ENCODE peak calls at places on chromosomes 12 and 14, in six cellular contexts. D is T47D, N is K562, W is HepG2, X is SK-N-SH, H is HCT116. J is an unnamed sample.
A peak's percentile ranks its signal among the peaks of the same experiment; 100 is the strongest.

GRCh38 chr14:91228112-91229004 is 16.1 kb downstream of the GPR68 start:
- DNase-seq in D (no peak), N (peak; percentile 45), W (no peak), X (no peak), H (no peak), J (no peak)

GRCh38 chr12:120538281-120539156 is 4.4 kb downstream of the RNF10 start:
- DNase-seq in D (peak; percentile 65), N (no peak), W (peak; percentile 73), X (peak; percentile 26), H (no peak), J (no peak)

GRCh38 chr12:83123039-83123438 is 436.3 kb downstream of the TMTC2 start:
- DNase-seq in D (no peak), N (no peak), W (no peak), X (no peak), H (no peak), J (no peak)

GRCh38 chr12:6852651-6853354 is 853 bp downstream of the USP5 start:
- DNase-seq in D (peak; percentile 39), N (peak; percentile 59), W (peak; percentile 35), X (peak; percentile 65), H (no peak), J (no peak)

GRCh38 chr12:14959126-14959440 is 2.3 kb downstream of the ARHGDIB start:
- DNase-seq in D (no peak), N (no peak), W (no peak), X (no peak), H (no peak), J (no peak)

GRCh38 chr12:89278169-89278568 is 74.1 kb downstream of the DUSP6 start:
- DNase-seq in D (no peak), N (no peak), W (no peak), X (no peak), H (no peak), J (no peak)

GRCh38 chr14:23568021-23568599 is 519 bp upstream of the AP1G2 start:
- DNase-seq in D (no peak), N (no peak), W (no peak), X (no peak), H (no peak), J (no peak)

GRCh38 chr12:57586128-57586527 is 4.9 kb upstream of the PIP4K2C start:
- DNase-seq in D (no peak), N (no peak), W (no peak), X (no peak), H (no peak), J (no peak)

GRCh38 chr12:95248604-95249355 is 31.2 kb downstream of the VEZT start:
- DNase-seq in D (no peak), N (no peak), W (no peak), X (peak; percentile 46), H (no peak), J (no peak)

GRCh38 chr12:1927751-1928351 is 9.4 kb upstream of the CACNA2D4 start:
- DNase-seq in D (no peak), N (no peak), W (no peak), X (peak; percentile 23), H (no peak), J (peak; percentile 40)

GRCh38 chr14:68145036-68145435 is 325.5 kb downstream of the RAD51B start:
- DNase-seq in D (peak; percentile 68), N (no peak), W (no peak), X (no peak), H (no peak), J (no peak)

GRCh38 chr12:93813972-93814821 is 137.0 kb downstream of the CRADD start:
- DNase-seq in D (peak; percentile 29), N (no peak), W (peak; percentile 43), X (no peak), H (no peak), J (no peak)

GRCh38 chr14:104423715-104424405 is 155.7 kb upstream of the C14orf180 start:
- DNase-seq in D (no peak), N (no peak), W (no peak), X (peak; percentile 34), H (no peak), J (peak; percentile 41)

GRCh38 chr12:52005903-52006703 is 643 bp upstream of the TAMALIN start:
- DNase-seq in D (no peak), N (no peak), W (no peak), X (no peak), H (no peak), J (no peak)

GRCh38 chr12:5967645-5968415 is 22.8 kb upstream of the ANO2 start:
- DNase-seq in D (no peak), N (no peak), W (no peak), X (no peak), H (no peak), J (no peak)

GRCh38 chr12:51621155-51621922 is 30.3 kb downstream of the SCN8A start:
- DNase-seq in D (no peak), N (no peak), W (no peak), X (no peak), H (no peak), J (no peak)

GRCh38 chr12:20549115-20549719 is 145.9 kb upstream of the SLCO1C1 start:
- DNase-seq in D (peak; percentile 54), N (no peak), W (peak; percentile 4), X (peak; percentile 75), H (peak; percentile 34), J (no peak)

GRCh38 chr14:51095854-51096823 is 1.2 kb upstream of the TRIM9 start:
- DNase-seq in D (no peak), N (no peak), W (no peak), X (peak; percentile 31), H (no peak), J (no peak)

DNA sequence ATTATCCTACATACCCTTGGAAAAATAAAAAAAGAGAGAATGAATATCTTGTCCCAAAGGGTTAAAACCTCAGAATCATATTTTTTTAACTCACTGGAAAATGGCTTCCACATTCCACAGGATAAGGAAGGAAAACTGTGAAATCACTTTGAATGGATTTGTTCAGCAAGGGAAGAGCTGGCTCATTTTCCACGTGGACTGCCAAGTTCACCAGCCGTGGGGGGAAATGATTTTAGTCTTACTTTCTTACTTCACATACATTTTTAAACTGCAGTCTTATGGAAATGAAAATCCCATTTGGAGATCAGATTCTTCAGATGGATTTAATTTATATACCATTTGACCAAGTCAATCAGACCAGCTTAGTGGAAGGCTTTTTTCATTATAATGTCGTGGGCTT is 29.9 kb upstream of the AEBP2 start:
- DNase-seq in D (no peak), N (no peak), W (no peak), X (no peak), H (no peak), J (no peak)
- TF ChIP-seq JUND in D (no peak), N (no peak), W (no peak), X (no peak), H (no peak), J (no peak)

GRCh38 chr12:130819248-130819576 is 19.8 kb downstream of the STX2 start:
- DNase-seq in D (no peak), N (no peak), W (no peak), X (no peak), H (no peak), J (no peak)
- TF ChIP-seq JUND in D (no peak), N (no peak), W (no peak), X (no peak), H (no peak), J (no peak)

GRCh38 chr14:60968671-60969070 is 12.2 kb downstream of the TRMT5 start:
- DNase-seq in D (no peak), N (no peak), W (no peak), X (no peak), H (no peak), J (no peak)

GRCh38 chr14:60963761-60964160 is 17.1 kb downstream of the TRMT5 start:
- DNase-seq in D (no peak), N (no peak), W (no peak), X (no peak), H (no peak), J (no peak)

GRCh38 chr14:60964901-60965300 is 16.0 kb downstream of the TRMT5 start:
- DNase-seq in D (no peak), N (no peak), W (peak; percentile 18), X (no peak), H (no peak), J (no peak)

GRCh38 chr14:60968099-60968498 is 12.8 kb downstream of the TRMT5 start:
- DNase-seq in D (no peak), N (no peak), W (no peak), X (no peak), H (no peak), J (no peak)

DNA sequence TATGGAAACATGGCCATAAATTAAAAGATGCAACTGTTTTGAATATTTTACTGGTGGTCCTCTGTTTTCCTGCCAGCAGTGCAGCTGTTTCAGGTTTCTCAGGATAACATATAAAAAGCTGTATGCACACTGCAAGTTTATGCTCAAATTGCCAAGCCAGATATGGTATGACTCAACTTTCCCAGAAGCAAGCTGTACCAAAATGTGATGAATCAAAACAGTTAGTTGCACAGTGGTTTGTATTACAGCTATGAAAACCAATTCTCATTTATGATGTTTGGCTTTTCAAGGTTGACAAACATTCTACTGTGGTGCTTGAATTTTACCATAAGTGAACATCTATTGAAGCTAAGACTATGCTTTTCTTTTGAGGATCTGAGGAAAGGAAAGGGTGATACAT is 15.5 kb downstream of the TRMT5 start:
- DNase-seq in D (no peak), N (no peak), W (no peak), X (no peak), H (no peak), J (no peak)
- TF ChIP-seq JUND in D (no peak), N (peak; percentile 52), W (no peak), X (peak; percentile 48), H (no peak), J (no peak)

GRCh38 chr12:25800101-25800500 is 158.4 kb upstream of the RASSF8 start:
- DNase-seq in D (no peak), N (no peak), W (no peak), X (no peak), H (no peak), J (no peak)
- TF ChIP-seq JUND in D (no peak), N (no peak), W (no peak), X (no peak), H (no peak), J (no peak)

GRCh38 chr12:26750531-26751171 is 82.3 kb downstream of the ITPR2 start:
- DNase-seq in D (no peak), N (no peak), W (no peak), X (no peak), H (no peak), J (no peak)
- TF ChIP-seq JUND in D (no peak), N (no peak), W (no peak), X (no peak), H (no peak), J (no peak)

GRCh38 chr12:99810718-99811593 is 163.4 kb downstream of the GARIN6 start:
- DNase-seq in D (peak; percentile 60), N (no peak), W (peak; percentile 9), X (peak; percentile 21), H (peak; percentile 15), J (no peak)
- TF ChIP-seq JUND in D (no peak), N (no peak), W (no peak), X (no peak), H (no peak), J (no peak)